ENCODE peak calls at places on chromosomes 3 and 15, in six cellular contexts. B is neural crest cell, C is fibroblast of the aortic adventitia, I is brain microvascular endothelial cell, W is mucosa of descending colon, J is HFF-Myc. T is an unnamed sample.

GRCh38 chr3:12178091-12178820 is 19.5 kb upstream of the TIMP4 start:
- DNase-seq in B (no peak), C (peak), W (no peak), I (peak), J (no peak), T (no peak)

GRCh38 chr15:49538520-49538919 is 82.1 kb downstream of the FAM227B start:
- DNase-seq in C (no peak), I (no peak), J (no peak), B (no peak), W (no peak), T (no peak)

GRCh38 chr3:30914696-30915095 is 20.2 kb upstream of the GADL1 start:
- DNase-seq in C (no peak), J (no peak), B (no peak), W (no peak), I (peak), T (no peak)

GRCh38 chr3:45381168-45381852 is 7.1 kb upstream of the LARS2 start:
- DNase-seq in C (no peak), B (no peak), W (peak), J (no peak), I (peak), T (peak)

GRCh38 chr3:10459954-10460754 is 45.2 kb downstream of the ATP2B2 start:
- DNase-seq in J (peak), C (peak), I (peak), B (peak), W (no peak), T (peak)

GRCh38 chr3:127720985-127721384 is 48.2 kb downstream of the ABTB1 start:
- DNase-seq in C (no peak), W (no peak), B (no peak), J (no peak), I (no peak), T (no peak)

GRCh38 chr3:152365766-152366593 is 97.3 kb downstream of the MBNL1 start:
- DNase-seq in W (no peak), I (no peak), B (no peak), C (peak), J (no peak), T (no peak)

GRCh38 chr3:191141728-191142127 is 57.3 kb upstream of the OSTN start:
- DNase-seq in I (peak), B (no peak), C (peak), W (no peak), J (peak), T (no peak)

GRCh38 chr3:41112466-41112865 is 86.8 kb upstream of the CTNNB1 start:
- DNase-seq in C (no peak), B (no peak), I (no peak), W (no peak), J (no peak), T (no peak)

GRCh38 chr15:92118162-92118935 is 264.8 kb downstream of the SLCO3A1 start:
- DNase-seq in C (peak), B (no peak), W (no peak), J (no peak), I (no peak), T (no peak)

GRCh38 chr15:43376017-43376705 is 5.3 kb downstream of the TUBGCP4 start:
- DNase-seq in C (peak), B (peak), J (no peak), W (no peak), I (peak), T (peak)

GRCh38 chr15:84910928-84911623 is 26.6 kb downstream of the SLC28A1 start:
- DNase-seq in I (no peak), W (no peak), C (no peak), J (no peak), B (no peak), T (no peak)

GRCh38 chr3:155242342-155242741 is 51.1 kb downstream of the STRIT1 start:
- DNase-seq in I (no peak), C (peak), J (peak), B (no peak), W (no peak), T (no peak)

GRCh38 chr3:39141211-39141995 is 12.0 kb downstream of the CSRNP1 start:
- DNase-seq in W (peak), C (peak), I (no peak), J (no peak), B (no peak), T (peak)

GRCh38 chr3:141915016-141915415 is 38.6 kb downstream of the ATP1B3 start:
- DNase-seq in I (peak), B (no peak), W (no peak), J (no peak), C (no peak), T (no peak)

GRCh38 chr3:172595648-172596393 is 72.6 kb upstream of the TNFSF10 start:
- DNase-seq in J (peak), I (peak), B (no peak), C (peak), W (no peak), T (peak)

GRCh38 chr3:191985691-191986090 is 524.7 kb downstream of the PYDC2 start:
- DNase-seq in J (no peak), W (no peak), B (no peak), I (no peak), C (no peak), T (no peak)

GRCh38 chr3:146501752-146502151 is 32.4 kb upstream of the PLSCR2 start:
- DNase-seq in C (no peak), B (no peak), J (no peak), W (no peak), I (no peak), T (no peak)

GRCh38 chr3:184567924-184568590 is 6.5 kb downstream of the EPHB3 start:
- DNase-seq in I (no peak), J (peak), W (no peak), B (no peak), C (no peak), T (no peak)

GRCh38 chr3:160720123-160720746 is 35.8 kb upstream of the PPM1L start:
- DNase-seq in W (no peak), B (no peak), I (no peak), J (no peak), C (no peak), T (no peak)

GRCh38 chr3:29281265-29282228 is 676 bp downstream of the RBMS3 start:
- DNase-seq in B (peak), I (peak), W (no peak), J (no peak), C (peak), T (no peak)

GRCh38 chr3:32480596-32480995 is 22.1 kb downstream of the CMTM6 start:
- DNase-seq in W (no peak), J (no peak), C (peak), I (no peak), B (no peak), T (no peak)

GRCh38 chr3:52450489-52451236 is 3.2 kb downstream of the TNNC1 start:
- DNase-seq in I (no peak), C (no peak), W (no peak), B (no peak), J (no peak), T (no peak)

GRCh38 chr3:120350431-120350941 is 1.3 kb upstream of the LRRC58 start:
- DNase-seq in C (peak), I (no peak), B (no peak), J (peak), W (peak), T (peak)

GRCh38 chr3:24185738-24186384 is 240.8 kb downstream of the NR1D2 start:
- DNase-seq in B (peak), W (no peak), J (peak), I (peak), C (peak), T (peak)

GRCh38 chr15:78082743-78083110 is 5.2 kb upstream of the TBC1D2B start:
- DNase-seq in W (no peak), C (no peak), B (no peak), I (no peak), J (no peak), T (no peak)

GRCh38 chr15:93265046-93265658 is 176.1 kb upstream of the RGMA start:
- DNase-seq in J (no peak), I (peak), W (no peak), B (no peak), C (no peak), T (no peak)

GRCh38 chr3:32421991-32422859 is 30.6 kb downstream of the CMTM7 start:
- DNase-seq in W (peak), B (no peak), C (peak), J (peak), I (peak), T (peak)

GRCh38 chr3:113166719-113167492 is 44.5 kb upstream of the BOC start:
- DNase-seq in J (peak), I (no peak), B (no peak), W (no peak), C (peak), T (no peak)
- TF ChIP-seq CTCF in J (no peak), I (no peak), B (no peak), W (no peak), C (no peak), T (no peak)

GRCh38 chr15:88448991-88449461 is 18.2 kb downstream of the MRPL46 start:
- DNase-seq in C (no peak), J (no peak), I (no peak), B (no peak), W (no peak), T (no peak)

GRCh38 chr15:88449581-88449980 is 17.6 kb downstream of the MRPL46 start:
- DNase-seq in J (no peak), C (no peak), W (no peak), B (no peak), I (no peak), T (peak)

GRCh38 chr15:88447206-88447605 is 20.0 kb downstream of the MRPL46 start:
- DNase-seq in B (no peak), W (no peak), C (peak), J (no peak), I (no peak), T (no peak)

GRCh38 chr15:88447741-88448140 is 19.4 kb downstream of the MRPL46 start:
- DNase-seq in B (no peak), J (no peak), W (no peak), I (no peak), C (no peak), T (no peak)

DNA sequence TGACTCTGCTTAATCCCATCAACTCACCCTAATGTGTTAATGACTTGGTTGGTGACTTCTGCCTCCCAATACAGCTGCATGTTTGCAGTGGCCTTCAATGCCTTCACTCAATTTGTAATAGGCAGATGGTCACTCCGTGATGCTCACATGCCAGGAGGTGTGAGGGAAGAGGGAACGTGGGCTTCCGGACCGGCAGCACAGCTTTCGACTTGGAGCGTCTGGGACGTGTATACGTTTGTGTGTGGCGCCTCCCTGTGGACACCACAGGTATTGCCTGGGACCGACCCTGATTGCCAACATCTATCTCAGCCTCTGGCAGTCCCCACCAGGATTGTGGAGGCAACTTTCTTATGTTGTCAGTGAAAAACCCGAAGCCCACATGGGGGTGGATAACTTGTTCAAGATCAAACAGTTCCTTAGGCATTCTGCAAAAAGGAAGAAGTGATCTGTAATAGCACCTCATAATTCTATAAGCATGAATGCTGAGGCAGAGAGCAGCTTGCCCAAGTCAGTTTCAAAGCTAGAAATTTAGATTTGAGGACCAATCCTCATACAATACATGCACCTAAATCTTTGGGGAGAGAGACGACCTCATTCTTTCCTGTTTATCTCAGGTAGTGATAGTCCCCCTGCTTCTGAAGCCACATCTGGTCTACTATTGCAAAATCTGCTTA is 16.9 kb downstream of the MRPL46 start:
- DNase-seq in I (peak), J (no peak), C (peak), B (peak), W (no peak), T (peak)
- TF ChIP-seq CTCF in I (peak), J (peak), C (peak), B (peak), W (peak), T (peak)

GRCh38 chr3:181336597-181336996 is 347.1 kb upstream of the DNAJC19 start:
- DNase-seq in B (no peak), C (no peak), J (no peak), W (no peak), I (no peak), T (no peak)
- TF ChIP-seq CTCF in B (no peak), C (no peak), J (no peak), W (no peak), I (no peak), T (no peak)

DNA sequence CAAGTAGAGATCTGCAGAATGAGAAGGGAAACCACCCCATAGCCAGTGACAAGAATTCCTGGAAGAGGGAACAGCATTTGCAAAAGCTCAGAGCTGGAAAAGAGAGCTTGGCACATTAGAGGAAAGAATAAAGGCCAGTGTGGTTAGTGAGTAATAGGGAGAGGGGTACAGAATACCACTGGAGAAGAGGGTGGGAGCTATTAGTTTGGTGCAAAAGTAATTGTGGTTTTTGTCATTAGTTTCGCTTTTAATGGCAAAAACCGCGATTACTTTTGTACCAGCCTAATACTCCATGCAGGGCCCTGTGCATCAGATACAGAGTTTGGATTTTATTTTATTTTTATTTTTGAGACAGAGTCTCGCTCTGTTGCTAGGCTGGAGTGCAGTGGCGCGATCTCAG is 9.8 kb downstream of the SLC24A1 start:
- DNase-seq in B (no peak), C (no peak), W (no peak), J (no peak), I (no peak), T (no peak)
- TF ChIP-seq CTCF in B (no peak), C (no peak), W (no peak), J (no peak), I (no peak), T (no peak)

GRCh38 chr3:17195856-17196604 is 311.3 kb downstream of the PLCL2 start:
- DNase-seq in I (no peak), C (peak), B (no peak), W (no peak), J (no peak), T (no peak)
- TF ChIP-seq CTCF in I (no peak), C (peak), B (no peak), W (no peak), J (no peak), T (no peak)

GRCh38 chr15:59245583-59245982 is 38.9 kb downstream of the LDHAL6B start:
- DNase-seq in W (no peak), I (no peak), B (no peak), C (no peak), J (no peak), T (no peak)
- TF ChIP-seq CTCF in W (no peak), I (no peak), B (no peak), C (no peak), J (no peak), T (no peak)

GRCh38 chr15:42220216-42220615 is 12.1 kb upstream of the VPS39 start:
- DNase-seq in B (no peak), J (no peak), C (no peak), I (no peak), W (no peak), T (no peak)

GRCh38 chr15:42213481-42213880 is 5.4 kb upstream of the VPS39 start:
- DNase-seq in W (no peak), J (no peak), C (no peak), I (no peak), B (no peak), T (no peak)

GRCh38 chr15:42214600-42214999 is 6.5 kb upstream of the VPS39 start:
- DNase-seq in I (no peak), C (no peak), J (no peak), W (no peak), B (no peak), T (no peak)

GRCh38 chr15:42218953-42219596 is 11.0 kb upstream of the VPS39 start:
- DNase-seq in W (no peak), C (no peak), B (no peak), J (no peak), I (no peak), T (no peak)

GRCh38 chr15:42215854-42216829 is 8.0 kb upstream of the VPS39 start:
- DNase-seq in B (no peak), W (no peak), I (no peak), C (peak), J (no peak), T (no peak)
- TF ChIP-seq CTCF in B (no peak), W (no peak), I (no peak), C (no peak), J (no peak), T (no peak)

DNA sequence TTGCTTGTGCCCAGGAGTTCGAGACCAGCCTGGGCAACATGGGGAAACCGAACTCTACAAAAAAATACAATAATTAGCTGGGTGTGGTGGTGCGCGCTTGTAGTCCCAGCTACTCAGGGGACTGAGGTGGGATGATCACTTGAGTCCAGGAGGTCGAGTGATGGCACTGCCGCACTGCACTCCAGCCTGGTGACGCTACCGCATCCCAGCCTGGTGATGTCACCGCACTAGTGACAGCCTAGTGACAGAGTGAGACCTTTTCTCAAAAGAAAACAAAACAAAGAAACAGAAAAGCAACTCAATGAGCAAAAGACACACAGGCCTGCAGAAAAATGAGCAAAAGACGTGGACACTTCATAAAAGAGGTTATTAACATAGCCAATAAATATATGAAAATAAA is 19.9 kb upstream of the SYNM start:
- DNase-seq in W (no peak), I (no peak), J (no peak), C (no peak), B (no peak), T (no peak)
- TF ChIP-seq CTCF in W (no peak), I (no peak), J (no peak), C (no peak), B (no peak), T (no peak)

DNA sequence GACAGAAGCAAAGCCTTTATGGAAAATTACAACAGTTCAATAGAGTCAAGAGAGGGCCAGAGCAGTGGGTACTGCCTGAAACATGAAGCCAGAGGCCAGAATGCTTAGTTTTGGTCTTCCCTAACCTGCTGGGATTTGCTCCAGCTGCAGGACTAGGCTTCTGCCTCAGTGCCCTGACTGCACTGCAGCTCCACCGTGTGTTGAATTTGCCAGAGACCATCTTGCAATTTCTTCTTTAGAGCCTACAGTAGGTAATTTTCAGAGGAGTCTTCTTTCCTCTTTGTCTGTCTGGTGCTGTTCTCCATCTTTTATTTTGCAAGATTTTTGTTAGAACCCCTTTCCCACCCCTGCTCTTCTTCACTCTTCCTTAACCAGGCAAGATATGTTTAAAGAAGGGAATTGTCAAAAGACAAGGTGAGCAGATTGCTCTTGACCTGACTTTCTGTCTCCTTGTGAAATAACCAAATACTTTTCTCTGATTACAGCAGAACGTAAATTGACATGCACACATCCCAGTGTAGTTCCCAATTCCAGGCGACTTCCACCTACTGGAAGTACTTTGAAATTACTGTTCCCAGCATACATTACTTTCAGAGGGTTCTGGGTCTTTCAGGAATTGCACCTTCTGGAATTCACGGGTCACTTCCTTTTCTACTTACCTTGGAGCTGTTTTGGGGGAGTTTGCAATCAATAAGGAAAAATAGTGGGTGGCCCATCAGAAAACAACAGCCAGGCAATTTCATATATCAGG is 161.2 kb downstream of the MINAR1 start:
- DNase-seq in J (no peak), I (no peak), C (peak), B (no peak), W (no peak), T (no peak)
- TF ChIP-seq CTCF in J (peak), I (peak), C (peak), B (peak), W (no peak), T (no peak)

DNA sequence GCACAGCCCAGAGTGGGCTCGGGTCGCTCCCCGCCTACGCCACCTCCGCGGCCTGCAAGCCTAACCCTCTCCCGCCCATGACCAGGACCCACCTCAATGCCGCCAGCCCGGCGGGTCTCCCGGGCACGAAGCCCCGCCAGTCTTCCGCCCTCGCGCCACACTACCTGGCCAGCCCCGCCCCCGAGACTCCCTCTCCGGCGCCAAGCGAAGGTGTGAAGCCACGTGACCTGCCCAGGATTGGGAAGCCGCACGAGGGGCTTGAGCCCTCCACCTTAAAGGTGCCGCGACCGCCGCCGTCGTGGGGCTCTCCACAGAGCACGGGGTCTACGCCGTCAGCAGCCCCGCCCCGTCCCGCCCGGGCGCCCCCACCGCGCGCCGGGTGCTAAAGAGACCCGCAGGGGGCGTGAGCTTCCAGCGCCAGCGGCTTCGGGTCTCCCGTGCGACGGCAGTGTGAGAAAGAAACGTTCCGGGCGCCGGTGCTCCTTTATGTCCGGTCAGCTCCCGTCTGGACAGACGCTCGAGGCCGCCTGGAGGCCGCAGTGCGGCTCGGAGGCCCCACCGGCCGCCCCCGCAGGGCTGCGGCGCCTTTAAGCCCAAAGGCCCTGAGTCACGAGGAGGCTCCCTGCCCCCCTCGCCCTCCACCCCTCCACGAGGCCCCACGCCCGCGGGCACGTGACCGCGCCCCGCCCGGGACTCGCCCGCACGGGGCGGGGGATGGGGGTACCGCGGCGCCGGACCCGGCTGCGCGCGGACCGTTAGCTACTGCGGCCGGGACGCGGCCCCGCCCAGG is at the start of gene CPEB1:
- DNase-seq in J (no peak), C (peak), W (no peak), B (peak), I (no peak), T (peak)
- TF ChIP-seq CTCF in J (peak), C (no peak), W (no peak), B (peak), I (peak), T (no peak)